ENCODE peak calls at places on chromosomes 16 and 17, in ten cellular contexts. O is astrocyte; F is kidney; R is sigmoid colon; X is pancreas; W is tibial artery; M is AG04450; H is MM.1S; C is ovary; Y is CD8-positive, alpha-beta T cell. N is an unnamed sample.

GRCh38 chr17:63171428-63172205 is 205.6 kb downstream of the TANC2 start:
- DNase-seq in O (peak), F (no peak), R (no peak), X (no peak), W (no peak), M (no peak), H (no peak), C (no peak), Y (no peak), N (no peak)

GRCh38 chr17:29837531-29837930 is 92.5 kb downstream of the SSH2 start:
- DNase-seq in O (no peak), F (no peak), R (no peak), X (peak), W (no peak), M (no peak), H (no peak), C (no peak), Y (no peak), N (no peak)

GRCh38 chr17:79444226-79444625 is 166.6 kb downstream of the RBFOX3 start:
- DNase-seq in O (no peak), F (no peak), R (no peak), X (no peak), W (no peak), M (no peak), H (no peak), C (no peak), Y (no peak), N (no peak)

GRCh38 chr16:84178146-84178765 is 8.6 kb downstream of the TAF1C start:
- DNase-seq in O (no peak), F (no peak), R (no peak), X (no peak), W (no peak), M (no peak), H (no peak), C (no peak), Y (no peak), N (no peak)

GRCh38 chr17:70780031-70780430 is 610.7 kb downstream of the KCNJ2 start:
- DNase-seq in O (peak), F (no peak), R (no peak), X (no peak), W (no peak), M (no peak), H (no peak), C (no peak), Y (no peak), N (no peak)

GRCh38 chr17:83109793-83110645 is 30.6 kb downstream of the METRNL start:
- DNase-seq in O (peak), F (peak), R (peak), X (peak), W (peak), M (peak), H (no peak), C (peak), Y (no peak), N (peak)

GRCh38 chr16:53816211-53816610 is 112.3 kb downstream of the FTO start:
- DNase-seq in O (no peak), F (no peak), R (no peak), X (no peak), W (no peak), M (no peak), H (no peak), C (no peak), Y (no peak), N (no peak)

GRCh38 chr16:55052335-55053070 is 121.8 kb downstream of the IRX5 start:
- DNase-seq in O (no peak), F (no peak), R (peak), X (no peak), W (peak), M (no peak), H (no peak), C (no peak), Y (no peak), N (no peak)

GRCh38 chr16:30054959-30055553 is 10.5 kb upstream of the ALDOA start:
- DNase-seq in O (no peak), F (no peak), R (no peak), X (peak), W (no peak), M (no peak), H (peak), C (no peak), Y (peak), N (peak)

DNA sequence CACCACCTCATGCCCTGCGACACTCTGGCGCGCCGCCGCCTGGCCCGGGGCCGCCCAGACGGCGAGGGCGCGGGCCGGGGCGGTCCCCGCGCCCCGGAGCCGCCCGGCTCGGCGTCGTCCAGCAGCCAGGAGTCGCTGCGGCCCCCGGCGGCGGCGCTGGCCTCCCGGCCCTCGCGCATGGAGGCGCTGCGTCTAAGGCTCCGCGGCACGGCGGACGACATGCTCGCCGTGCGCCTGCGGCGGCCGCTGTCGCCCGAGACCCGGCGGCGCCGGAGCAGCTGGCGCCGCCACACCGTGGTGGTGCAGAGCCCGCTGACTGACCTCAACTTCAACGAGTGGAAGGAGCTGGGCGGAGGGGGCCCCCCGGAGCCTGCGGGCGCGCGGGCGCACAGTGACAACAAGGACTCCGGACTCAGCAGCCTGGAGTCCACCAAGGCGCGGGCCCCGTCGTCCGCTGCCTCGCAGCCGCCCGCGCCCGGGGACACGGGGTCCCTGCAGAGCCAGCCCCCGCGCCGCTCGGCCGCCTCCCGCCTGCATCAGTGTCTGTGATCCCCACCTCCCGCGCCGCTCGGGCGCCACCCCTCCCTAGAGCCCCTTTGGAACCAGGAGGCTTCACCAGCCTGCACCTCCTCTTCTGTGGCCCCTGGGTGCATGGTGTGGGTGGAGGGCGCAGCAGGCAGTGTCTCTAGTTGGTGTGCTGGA is 82.3 kb downstream of the ARHGAP23 start:
- DNase-seq in O (peak), F (peak), R (no peak), X (no peak), W (no peak), M (no peak), H (no peak), C (no peak), Y (no peak), N (no peak)
- TF ChIP-seq CTCF in O (no peak), F (no peak), R (no peak), X (no peak), W (no peak), M (no peak), H (no peak), C (no peak), Y (no peak), N (no peak)

GRCh38 chr17:3870871-3871306 is 22.0 kb downstream of the CAMKK1 start:
- DNase-seq in O (peak), F (no peak), R (no peak), X (no peak), W (no peak), M (no peak), H (peak), C (no peak), Y (no peak), N (peak)
- H3K27ac ChIP-seq in O (no peak), F (no peak), R (no peak), X (no peak), W (no peak), M (no peak), H (peak), C (no peak), Y (peak), N (no peak)

GRCh38 chr16:66517586-66518263 is 32.2 kb downstream of the TK2 start:
- DNase-seq in O (no peak), F (no peak), R (no peak), X (no peak), W (no peak), M (no peak), H (no peak), C (peak), Y (no peak), N (no peak)
- H3K4me3 ChIP-seq in O (no peak), F (peak), R (no peak), X (no peak), W (peak), M (no peak), H (peak), C (no peak), Y (no peak), N (no peak)

DNA sequence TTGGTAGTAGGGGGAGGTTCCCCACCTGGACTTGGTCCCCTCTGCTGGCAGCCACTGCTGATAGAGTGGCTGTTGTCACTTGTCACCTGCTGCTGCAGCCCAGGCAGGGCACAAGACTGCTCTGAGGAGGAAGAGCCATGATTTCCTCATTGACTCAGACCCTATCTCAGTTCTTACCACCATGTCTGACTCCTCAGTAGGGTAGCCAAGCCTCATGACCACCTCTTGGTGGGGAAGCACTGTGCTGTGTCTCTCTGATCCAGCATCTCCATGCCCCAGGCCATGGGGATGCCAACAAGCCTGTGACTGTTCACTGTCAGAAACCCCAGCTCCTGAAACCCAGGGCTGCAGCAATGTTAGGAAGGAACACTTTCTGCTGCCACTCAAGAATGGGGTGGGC is 173.0 kb downstream of the WSCD1 start:
- DNase-seq in O (no peak), F (no peak), R (no peak), X (no peak), W (no peak), M (no peak), H (no peak), C (no peak), Y (no peak), N (no peak)
- TF ChIP-seq CTCF in O (no peak), F (no peak), R (no peak), X (no peak), W (no peak), M (no peak), H (no peak), C (no peak), Y (no peak), N (no peak)

GRCh38 chr17:67212716-67213417 is 32.1 kb downstream of the HELZ start:
- DNase-seq in O (peak), F (no peak), R (no peak), X (no peak), W (no peak), M (peak), H (no peak), C (no peak), Y (no peak), N (no peak)
- H3K27ac ChIP-seq in O (peak), F (no peak), R (no peak), X (no peak), W (no peak), M (no peak), H (no peak), C (no peak), Y (no peak), N (no peak)

DNA sequence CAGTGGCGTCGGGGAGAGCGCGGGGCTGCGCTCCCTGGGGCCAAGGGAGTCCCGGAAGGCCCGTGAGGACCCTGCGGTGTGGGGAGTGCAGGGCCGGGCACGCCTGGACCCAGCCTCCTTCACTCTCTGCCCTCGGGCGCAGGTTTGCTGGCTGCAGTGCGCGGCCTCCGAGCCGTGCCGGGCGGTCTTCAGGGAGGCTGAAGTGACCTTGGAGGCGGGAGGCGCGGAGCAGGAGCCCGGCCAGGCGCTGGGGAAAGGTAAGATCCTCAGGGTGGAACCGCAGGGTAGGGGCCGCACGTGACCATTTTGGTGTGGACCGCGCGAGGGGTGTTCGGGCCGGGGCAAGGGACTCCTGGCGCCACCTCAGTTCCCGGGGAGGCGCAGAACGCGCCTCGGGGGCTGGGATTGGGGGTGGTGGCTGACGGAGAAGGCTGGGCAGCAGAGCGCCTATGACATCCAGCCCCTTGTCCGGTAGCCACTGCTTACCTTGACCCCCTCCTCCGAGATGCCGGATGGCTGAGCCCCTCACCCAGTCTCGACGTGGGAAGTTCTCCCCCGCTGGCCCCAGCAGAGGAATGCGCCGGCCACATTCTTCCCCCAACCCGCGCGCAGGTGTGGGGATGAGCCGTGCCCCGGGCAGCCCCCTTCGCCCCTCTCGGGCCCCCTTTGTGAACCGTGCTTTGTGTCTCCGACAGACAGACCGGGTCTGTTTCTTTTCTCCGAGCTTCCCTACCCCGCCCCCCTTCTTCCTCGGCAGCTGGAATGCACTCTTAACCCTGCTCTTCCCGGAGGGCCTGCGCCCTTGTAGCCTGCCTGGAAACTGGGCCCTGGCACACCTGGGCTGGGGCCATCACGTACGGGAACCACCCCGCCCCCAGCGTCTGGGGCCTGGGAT is 631 bp downstream of the CDH3 start:
- DNase-seq in O (no peak), F (peak), R (no peak), X (peak), W (no peak), M (no peak), H (no peak), C (peak), Y (no peak), N (no peak)
- H3K4me3 ChIP-seq in O (no peak), F (peak), R (peak), X (peak), W (peak), M (no peak), H (no peak), C (peak), Y (peak), N (no peak)

N was measured in transverse colon.